ENCODE peak calls at places on chromosomes 1 and 21, in five cellular contexts. F is AG10803; C is T-helper 2 cell; M is NCI-H1694 treated with DMSO at 0.1 percent for 48 hours; D is stimulated activated CD4-positive, alpha-beta T cell treated with anti-CD3 and anti-CD28 coated beads, TNF-alpha, amount 100 ng/mL, for 4 hours. T is an unnamed sample.

GRCh38 chr1:2979191-2980072 is 41.8 kb upstream of the ACTRT2 start:
- DNase-seq in D (no peak), M (no peak), F (no peak), C (no peak), T (no peak)

GRCh38 chr21:26115899-26116298 is 54.7 kb downstream of the APP start:
- DNase-seq in D (no peak), F (peak), C (no peak), M (no peak), T (no peak)

GRCh38 chr21:29084372-29084771 is 10.9 kb upstream of the CCT8 start:
- DNase-seq in M (no peak), D (no peak), C (no peak), F (no peak), T (no peak)

GRCh38 chr1:86741947-86742572 is 37.7 kb downstream of the SH3GLB1 start:
- DNase-seq in F (peak), C (peak), D (no peak), M (peak), T (no peak)

GRCh38 chr1:193070942-193071341 is 11.5 kb downstream of the RO60 start:
- DNase-seq in D (no peak), M (no peak), F (no peak), C (peak), T (no peak)

GRCh38 chr1:238745069-238745468 is 641.3 kb upstream of the CHRM3 start:
- DNase-seq in D (no peak), F (no peak), C (no peak), M (no peak), T (no peak)

GRCh38 chr1:7299994-7300393 is 471.1 kb upstream of the VAMP3 start:
- DNase-seq in M (no peak), F (peak), C (no peak), D (no peak), T (no peak)

GRCh38 chr1:87510540-87510939 is 181.9 kb downstream of the LMO4 start:
- DNase-seq in D (no peak), F (no peak), M (no peak), C (no peak), T (no peak)

GRCh38 chr1:221940631-221941030 is 198.7 kb upstream of the DUSP10 start:
- DNase-seq in M (no peak), F (no peak), C (no peak), D (no peak), T (no peak)

GRCh38 chr21:35603471-35603870 is 456.9 kb downstream of the SETD4 start:
- DNase-seq in M (no peak), D (no peak), C (no peak), F (no peak), T (no peak)

GRCh38 chr1:88890790-88891317 is 513 bp downstream of the GTF2B start:
- DNase-seq in M (peak), F (peak), D (no peak), C (peak), T (no peak)

GRCh38 chr1:211343607-211344334 is 17.1 kb downstream of the TRAF5 start:
- DNase-seq in C (no peak), F (no peak), M (no peak), D (no peak), T (no peak)

T was measured in activated T-helper 9 cell treated with anti-CD3 and anti-CD28 coated beads, Interleukin-2, amount 50 U/mL, for 16 hours.